ENCODE peak calls at places on chromosomes 4 and X, in seven cellular contexts. One of them, this sample, is unnamed.
A peak's percentile ranks its signal among the peaks of the same experiment; 100 is the strongest.

GRCh38 chr4:123599061-123599919 is 202.7 kb downstream of the SPRY1 start:
- DNase-seq in GM12865: no peak
- DNase-seq in upper lobe of right lung: no peak
- DNase-seq in fibroblast of mammary gland: peak; percentile 80
- DNase-seq in H1: no peak
- DNase-seq in AG09309: peak; percentile 54
- DNase-seq in cardiac fibroblast: peak; percentile 90
- DNase-seq in this sample: no peak

GRCh38 chrX:8868070-8868795 is 67.0 kb upstream of the FAM9A start:
- DNase-seq in upper lobe of right lung: no peak
- DNase-seq in cardiac fibroblast: peak; percentile 75
- DNase-seq in GM12865: no peak
- DNase-seq in AG09309: peak; percentile 54
- DNase-seq in H1: no peak
- DNase-seq in fibroblast of mammary gland: peak; percentile 93
- DNase-seq in this sample: no peak

GRCh38 chr4:166842795-166843261 is 391.5 kb downstream of the SPOCK3 start:
- DNase-seq in cardiac fibroblast: no peak
- DNase-seq in upper lobe of right lung: no peak
- DNase-seq in fibroblast of mammary gland: no peak
- DNase-seq in AG09309: no peak
- DNase-seq in GM12865: no peak
- DNase-seq in H1: no peak
- DNase-seq in this sample: no peak

GRCh38 chr4:98498774-98499173 is 159.6 kb downstream of the TSPAN5 start:
- DNase-seq in upper lobe of right lung: no peak
- DNase-seq in cardiac fibroblast: no peak
- DNase-seq in GM12865: no peak
- DNase-seq in H1: no peak
- DNase-seq in fibroblast of mammary gland: no peak
- DNase-seq in AG09309: no peak
- DNase-seq in this sample: no peak

GRCh38 chrX:40167240-40168182 is 69.8 kb upstream of the BCOR start:
- DNase-seq in GM12865: no peak
- DNase-seq in fibroblast of mammary gland: no peak
- DNase-seq in AG09309: no peak
- DNase-seq in cardiac fibroblast: no peak
- DNase-seq in upper lobe of right lung: no peak
- DNase-seq in H1: no peak
- DNase-seq in this sample: no peak

GRCh38 chr4:91147067-91147466 is 1019.9 kb downstream of the CCSER1 start:
- DNase-seq in fibroblast of mammary gland: no peak
- DNase-seq in GM12865: no peak
- DNase-seq in AG09309: no peak
- DNase-seq in upper lobe of right lung: no peak
- DNase-seq in H1: no peak
- DNase-seq in cardiac fibroblast: no peak
- DNase-seq in this sample: no peak

GRCh38 chr4:70754470-70754869 is 32.7 kb downstream of the RUFY3 start:
- DNase-seq in H1: no peak
- DNase-seq in cardiac fibroblast: no peak
- DNase-seq in AG09309: no peak
- DNase-seq in GM12865: peak; percentile 40
- DNase-seq in upper lobe of right lung: no peak
- DNase-seq in fibroblast of mammary gland: no peak
- DNase-seq in this sample: no peak

GRCh38 chr4:168931215-168931650 is 78.8 kb downstream of the CBR4 start:
- DNase-seq in GM12865: no peak
- DNase-seq in H1: no peak
- DNase-seq in fibroblast of mammary gland: no peak
- DNase-seq in upper lobe of right lung: no peak
- DNase-seq in cardiac fibroblast: no peak
- DNase-seq in AG09309: no peak
- DNase-seq in this sample: no peak

GRCh38 chrX:16819634-16820033 is 33.4 kb downstream of the TXLNG start:
- DNase-seq in cardiac fibroblast: no peak
- DNase-seq in GM12865: no peak
- DNase-seq in AG09309: no peak
- DNase-seq in H1: no peak
- DNase-seq in upper lobe of right lung: no peak
- DNase-seq in fibroblast of mammary gland: no peak
- DNase-seq in this sample: no peak

GRCh38 chrX:70755850-70756249 is 152.7 kb downstream of the TEX11 start:
- DNase-seq in upper lobe of right lung: no peak
- DNase-seq in fibroblast of mammary gland: no peak
- DNase-seq in GM12865: no peak
- DNase-seq in H1: peak; percentile 31
- DNase-seq in cardiac fibroblast: no peak
- DNase-seq in AG09309: no peak
- DNase-seq in this sample: no peak

GRCh38 chr4:107183155-107183774 is 147.2 kb upstream of the DKK2 start:
- DNase-seq in cardiac fibroblast: peak; percentile 79
- DNase-seq in fibroblast of mammary gland: peak; percentile 73
- DNase-seq in AG09309: peak; percentile 29
- DNase-seq in upper lobe of right lung: no peak
- DNase-seq in GM12865: peak; percentile 62
- DNase-seq in H1: no peak
- DNase-seq in this sample: no peak

GRCh38 chrX:149504915-149505651 is at the start of gene IDS:
- DNase-seq in GM12865: peak; percentile 90
- DNase-seq in upper lobe of right lung: peak; percentile 95
- DNase-seq in AG09309: peak; percentile 43
- DNase-seq in cardiac fibroblast: peak; percentile 81
- DNase-seq in fibroblast of mammary gland: peak; percentile 79
- DNase-seq in H1: peak; percentile 70
- DNase-seq in this sample: peak; percentile 75

GRCh38 chrX:56813318-56813837 is 84.3 kb downstream of the NBDY start:
- DNase-seq in fibroblast of mammary gland: peak; percentile 67
- DNase-seq in AG09309: peak; percentile 71
- DNase-seq in upper lobe of right lung: no peak
- DNase-seq in cardiac fibroblast: peak; percentile 84
- DNase-seq in H1: no peak
- DNase-seq in GM12865: peak; percentile 64
- DNase-seq in this sample: no peak

GRCh38 chrX:17812763-17813162 is 48.3 kb downstream of the RAI2 start:
- DNase-seq in H1: no peak
- DNase-seq in upper lobe of right lung: no peak
- DNase-seq in fibroblast of mammary gland: peak; percentile 42
- DNase-seq in cardiac fibroblast: peak; percentile 40
- DNase-seq in GM12865: peak; percentile 1
- DNase-seq in AG09309: no peak
- DNase-seq in this sample: no peak

GRCh38 chrX:3548743-3549441 is 164.6 kb downstream of the PRKX start:
- DNase-seq in upper lobe of right lung: no peak
- DNase-seq in GM12865: no peak
- DNase-seq in fibroblast of mammary gland: peak; percentile 87
- DNase-seq in H1: no peak
- DNase-seq in AG09309: peak; percentile 87
- DNase-seq in cardiac fibroblast: peak; percentile 74
- DNase-seq in this sample: no peak

GRCh38 chr4:742742-743311 is 37.2 kb downstream of the PCGF3 start:
- DNase-seq in H1: no peak
- DNase-seq in AG09309: no peak
- DNase-seq in GM12865: peak; percentile 74
- DNase-seq in upper lobe of right lung: peak; percentile 82
- DNase-seq in cardiac fibroblast: peak; percentile 72
- DNase-seq in fibroblast of mammary gland: peak; percentile 54
- DNase-seq in this sample: peak; percentile 73

GRCh38 chrX:139213241-139213709 is 317.3 kb upstream of the F9 start:
- DNase-seq in upper lobe of right lung: no peak
- DNase-seq in fibroblast of mammary gland: no peak
- DNase-seq in GM12865: no peak
- DNase-seq in cardiac fibroblast: no peak
- DNase-seq in H1: no peak
- DNase-seq in AG09309: no peak
- DNase-seq in this sample: no peak

GRCh38 chrX:72050011-72050410 is 81.7 kb downstream of the RTL5 start:
- DNase-seq in upper lobe of right lung: no peak
- DNase-seq in cardiac fibroblast: no peak
- DNase-seq in H1: no peak
- DNase-seq in GM12865: no peak
- DNase-seq in fibroblast of mammary gland: peak; percentile 38
- DNase-seq in AG09309: no peak
- DNase-seq in this sample: no peak

GRCh38 chr4:118834960-118835895 is 698 bp downstream of the SEC24D start:
- DNase-seq in H1: no peak
- DNase-seq in AG09309: peak; percentile 80
- DNase-seq in fibroblast of mammary gland: peak; percentile 92
- DNase-seq in GM12865: peak; percentile 91
- DNase-seq in cardiac fibroblast: peak; percentile 95
- DNase-seq in upper lobe of right lung: peak; percentile 74
- DNase-seq in this sample: peak; percentile 31

GRCh38 chr4:77123403-77123802 is 33.6 kb upstream of the CCNG2 start:
- DNase-seq in AG09309: no peak
- DNase-seq in upper lobe of right lung: no peak
- DNase-seq in GM12865: no peak
- DNase-seq in cardiac fibroblast: no peak
- DNase-seq in H1: no peak
- DNase-seq in fibroblast of mammary gland: no peak
- DNase-seq in this sample: no peak

DNA sequence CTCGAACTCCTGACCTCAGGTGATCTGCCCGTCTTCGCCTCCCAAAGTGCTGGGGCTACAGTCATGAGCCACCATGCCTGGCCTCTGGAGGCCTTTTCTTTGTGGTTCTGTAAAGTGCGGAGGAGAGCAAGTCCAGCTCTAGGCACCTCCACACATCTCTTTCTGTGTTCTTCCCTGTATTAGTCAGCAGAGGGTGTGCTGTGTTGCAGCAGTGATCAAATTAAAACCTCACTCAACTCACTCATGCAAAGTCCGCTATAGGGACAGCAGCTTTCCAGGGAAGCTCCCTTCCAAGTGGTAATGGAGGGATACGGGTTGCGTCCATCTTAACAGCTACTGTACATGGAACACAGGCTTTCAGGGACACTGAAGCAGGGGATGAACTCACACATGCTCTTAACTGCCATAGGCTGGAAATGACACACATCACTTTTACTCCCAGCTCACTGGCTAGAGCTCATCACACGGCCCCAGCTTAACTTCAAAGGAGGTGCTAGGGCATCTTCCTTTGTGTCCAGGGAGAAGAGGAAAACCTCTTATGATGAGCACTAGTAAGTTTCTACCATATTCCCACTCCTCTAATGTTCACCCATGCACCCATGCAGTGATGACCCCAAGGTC is 36.0 kb upstream of the CCNG2 start:
- DNase-seq in H1: no peak
- DNase-seq in upper lobe of right lung: no peak
- DNase-seq in AG09309: no peak
- DNase-seq in fibroblast of mammary gland: peak; percentile 21
- DNase-seq in GM12865: peak; percentile 23
- DNase-seq in cardiac fibroblast: no peak
- DNase-seq in this sample: no peak
- TF ChIP-seq CTCF in H1: peak; percentile 34
- TF ChIP-seq CTCF in upper lobe of right lung: no peak
- TF ChIP-seq CTCF in AG09309: peak; percentile 11
- TF ChIP-seq CTCF in fibroblast of mammary gland: peak; percentile 13
- TF ChIP-seq CTCF in GM12865: peak; percentile 18
- TF ChIP-seq CTCF in cardiac fibroblast: no peak
- TF ChIP-seq CTCF in this sample: no peak

DNA sequence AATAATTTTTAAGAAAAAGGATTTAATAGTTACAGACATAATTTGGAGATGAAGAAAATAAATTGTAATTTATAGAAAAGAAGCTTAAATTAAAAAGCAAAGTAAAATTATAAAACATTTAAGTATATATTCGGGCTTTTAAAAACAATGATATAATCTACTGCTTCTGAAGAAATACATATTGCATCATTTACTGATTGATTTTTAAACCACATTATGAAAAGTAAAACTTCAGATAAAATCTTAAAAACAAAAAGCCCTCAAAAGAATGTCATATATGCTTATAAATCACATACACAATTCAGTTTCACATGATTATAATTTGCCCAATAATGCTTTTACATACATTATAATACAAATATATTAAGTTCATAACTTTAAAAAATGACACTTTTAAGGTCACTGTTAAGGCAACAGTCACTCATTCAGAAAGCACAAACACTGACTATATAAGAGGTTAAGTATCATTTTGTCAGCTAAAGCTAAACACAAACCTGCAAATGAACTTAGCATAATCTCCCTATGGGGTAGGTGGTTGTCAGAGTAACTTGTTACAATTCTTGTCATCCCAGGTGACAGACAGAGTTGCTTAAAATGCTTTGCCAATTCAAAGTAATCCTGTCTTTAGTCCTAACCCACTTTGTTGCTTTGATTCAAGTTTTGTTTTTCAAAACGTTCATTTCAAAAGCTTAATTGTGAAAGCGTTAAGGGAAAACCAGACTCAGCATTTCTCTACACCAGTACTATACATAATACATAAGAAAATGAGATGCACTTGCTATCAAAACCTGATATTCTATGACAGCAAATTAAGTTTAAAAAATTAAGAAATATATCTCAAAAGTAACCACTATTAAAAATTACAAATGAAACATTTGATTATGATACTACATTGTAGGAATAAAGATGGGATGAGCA is 90.6 kb upstream of the MAB21L2 start:
- DNase-seq in H1: no peak
- DNase-seq in GM12865: no peak
- DNase-seq in cardiac fibroblast: no peak
- DNase-seq in fibroblast of mammary gland: no peak
- DNase-seq in upper lobe of right lung: no peak
- DNase-seq in AG09309: no peak
- DNase-seq in this sample: no peak
- TF ChIP-seq CTCF in H1: no peak
- TF ChIP-seq CTCF in GM12865: no peak
- TF ChIP-seq CTCF in cardiac fibroblast: no peak
- TF ChIP-seq CTCF in fibroblast of mammary gland: no peak
- TF ChIP-seq CTCF in upper lobe of right lung: no peak
- TF ChIP-seq CTCF in AG09309: no peak
- TF ChIP-seq CTCF in this sample: no peak

GRCh38 chr4:113616443-113616842 is 145.1 kb downstream of the CAMK2D start:
- DNase-seq in AG09309: no peak
- DNase-seq in H1: no peak
- DNase-seq in fibroblast of mammary gland: no peak
- DNase-seq in cardiac fibroblast: peak; percentile 42
- DNase-seq in upper lobe of right lung: no peak
- DNase-seq in GM12865: no peak
- DNase-seq in this sample: no peak
- TF ChIP-seq CTCF in AG09309: no peak
- TF ChIP-seq CTCF in H1: no peak
- TF ChIP-seq CTCF in fibroblast of mammary gland: no peak
- TF ChIP-seq CTCF in cardiac fibroblast: no peak
- TF ChIP-seq CTCF in upper lobe of right lung: no peak
- TF ChIP-seq CTCF in GM12865: no peak
- TF ChIP-seq CTCF in this sample: no peak

DNA sequence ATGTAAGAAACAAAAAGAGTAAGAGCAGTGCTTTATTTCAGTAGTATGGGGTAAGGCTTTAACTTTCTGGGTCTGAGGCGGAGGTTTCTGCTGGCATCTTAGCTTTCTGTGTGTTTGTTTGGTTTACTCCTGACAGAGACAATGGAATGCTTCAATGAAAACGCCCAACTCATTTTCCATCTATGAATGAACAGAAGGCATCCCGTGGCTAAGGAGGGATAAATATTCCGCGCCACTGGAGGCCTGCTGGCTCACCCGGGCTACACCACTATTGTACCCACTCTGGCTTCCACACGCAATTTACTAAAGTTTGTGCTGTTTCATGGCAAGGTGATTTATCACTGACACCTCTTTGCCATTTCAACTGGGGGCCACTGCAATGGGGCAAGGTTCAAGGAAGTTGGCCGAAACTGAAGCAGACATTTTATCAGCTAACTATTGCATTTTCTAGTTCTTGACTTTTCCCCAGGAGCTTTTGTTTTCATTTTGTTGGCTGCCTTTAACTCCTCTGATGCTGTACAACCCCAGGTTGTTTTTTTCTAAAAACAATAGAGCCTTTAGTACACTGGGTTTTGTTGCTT is 32.8 kb upstream of the PPARGC1A start:
- DNase-seq in cardiac fibroblast: no peak
- DNase-seq in upper lobe of right lung: no peak
- DNase-seq in fibroblast of mammary gland: no peak
- DNase-seq in GM12865: no peak
- DNase-seq in H1: no peak
- DNase-seq in AG09309: no peak
- DNase-seq in this sample: no peak
- TF ChIP-seq CTCF in cardiac fibroblast: no peak
- TF ChIP-seq CTCF in upper lobe of right lung: no peak
- TF ChIP-seq CTCF in fibroblast of mammary gland: no peak
- TF ChIP-seq CTCF in GM12865: no peak
- TF ChIP-seq CTCF in H1: no peak
- TF ChIP-seq CTCF in AG09309: no peak
- TF ChIP-seq CTCF in this sample: no peak